ENCODE peak calls at places on chromosome 17, in four cellular contexts. V, L, K and M are unnamed samples.

GRCh38 chr17:10518271-10519037 is at the start of gene MYH1:
- DNase-seq in K (no peak), L (no peak), V (no peak), M (no peak)

GRCh38 chr17:81466564-81467472 is 45.8 kb downstream of the ACTG1 start:
- DNase-seq in K (no peak), V (no peak), L (no peak), M (no peak)

GRCh38 chr17:63442549-63443035 is 3.5 kb downstream of the CYB561 start:
- DNase-seq in K (no peak), L (no peak), V (no peak), M (no peak)

GRCh38 chr17:56913000-56913866 is 616 bp downstream of the TRIM25 start:
- DNase-seq in V (no peak), L (no peak), K (peak), M (no peak)

GRCh38 chr17:7354262-7354781 is 634 bp upstream of the TMEM95 start:
- DNase-seq in L (peak), K (no peak), V (no peak), M (no peak)

GRCh38 chr17:72890711-72891110 is 201.8 kb downstream of the SLC39A11 start:
- DNase-seq in L (peak), V (no peak), K (peak), M (no peak)

GRCh38 chr17:17780941-17781590 is 55.7 kb downstream of the SREBF1 start:
- DNase-seq in K (no peak), V (peak), L (no peak), M (no peak)

GRCh38 chr17:74259667-74260524 is 14.1 kb upstream of the DNAI2 start:
- DNase-seq in K (no peak), L (no peak), V (no peak), M (no peak)

GRCh38 chr17:28514571-28515002 is 8.4 kb downstream of the FOXN1 start:
- DNase-seq in L (no peak), V (no peak), K (no peak), M (peak)